ENCODE peak calls at places on chromosomes 4 and X, in four cellular contexts. One of them, this sample, is unnamed.

GRCh38 chr4:24003476-24003875 is 113.6 kb upstream of the PPARGC1A start:
- DNase-seq in kidney epithelial cell: no peak
- DNase-seq in breast epithelium: no peak
- DNase-seq in SK-N-SH: no peak
- DNase-seq in this sample: no peak

GRCh38 chr4:7429069-7429416 is 5.7 kb downstream of the PSAPL1 start:
- DNase-seq in kidney epithelial cell: no peak
- DNase-seq in breast epithelium: peak
- DNase-seq in SK-N-SH: peak
- DNase-seq in this sample: no peak

GRCh38 chr4:188986271-188986689 is 847.0 kb downstream of the TRIML1 start:
- DNase-seq in kidney epithelial cell: peak
- DNase-seq in breast epithelium: no peak
- DNase-seq in SK-N-SH: no peak
- DNase-seq in this sample: no peak

GRCh38 chr4:119525005-119525749 is 103.4 kb downstream of the PDE5A start:
- DNase-seq in kidney epithelial cell: peak
- DNase-seq in breast epithelium: no peak
- DNase-seq in SK-N-SH: no peak
- DNase-seq in this sample: peak

GRCh38 chrX:3192835-3193234 is 151.6 kb downstream of the ARSF start:
- DNase-seq in kidney epithelial cell: no peak
- DNase-seq in breast epithelium: no peak
- DNase-seq in SK-N-SH: no peak
- DNase-seq in this sample: no peak

GRCh38 chrX:11944486-11944885 is 186.4 kb downstream of the MSL3 start:
- DNase-seq in kidney epithelial cell: peak
- DNase-seq in breast epithelium: no peak
- DNase-seq in SK-N-SH: peak
- DNase-seq in this sample: no peak

GRCh38 chr4:48255959-48256342 is 13.7 kb downstream of the TEC start:
- DNase-seq in kidney epithelial cell: no peak
- DNase-seq in breast epithelium: no peak
- DNase-seq in SK-N-SH: no peak
- DNase-seq in this sample: no peak

GRCh38 chr4:173855015-173855414 is 325.0 kb upstream of the HAND2 start:
- DNase-seq in kidney epithelial cell: no peak
- DNase-seq in breast epithelium: no peak
- DNase-seq in SK-N-SH: no peak
- DNase-seq in this sample: no peak

GRCh38 chr4:137905930-137906329 is 336.2 kb downstream of the SLC7A11 start:
- DNase-seq in kidney epithelial cell: no peak
- DNase-seq in breast epithelium: no peak
- DNase-seq in SK-N-SH: no peak
- DNase-seq in this sample: no peak

GRCh38 chrX:9622128-9622527 is 143.5 kb downstream of the GPR143 start:
- DNase-seq in kidney epithelial cell: no peak
- DNase-seq in breast epithelium: no peak
- DNase-seq in SK-N-SH: no peak
- DNase-seq in this sample: no peak

GRCh38 chrX:50723006-50723405 is 91.0 kb downstream of the SHROOM4 start:
- DNase-seq in kidney epithelial cell: no peak
- DNase-seq in breast epithelium: no peak
- DNase-seq in SK-N-SH: no peak
- DNase-seq in this sample: no peak

GRCh38 chr4:2333356-2333841 is 71.5 kb upstream of the MXD4 start:
- DNase-seq in kidney epithelial cell: no peak
- DNase-seq in breast epithelium: no peak
- DNase-seq in SK-N-SH: peak
- DNase-seq in this sample: no peak

GRCh38 chrX:31138124-31138523 is 66.3 kb upstream of the FTHL17 start:
- DNase-seq in kidney epithelial cell: no peak
- DNase-seq in breast epithelium: no peak
- DNase-seq in SK-N-SH: no peak
- DNase-seq in this sample: no peak

GRCh38 chr4:86011117-86011516 is 348.7 kb downstream of the MAPK10 start:
- DNase-seq in kidney epithelial cell: no peak
- DNase-seq in breast epithelium: no peak
- DNase-seq in SK-N-SH: no peak
- DNase-seq in this sample: peak

GRCh38 chr4:181971973-181972372 is 271.2 kb upstream of the TENM3 start:
- DNase-seq in kidney epithelial cell: no peak
- DNase-seq in breast epithelium: no peak
- DNase-seq in SK-N-SH: no peak
- DNase-seq in this sample: no peak

GRCh38 chr4:150242820-150243458 is 164.7 kb downstream of the DCLK2 start:
- DNase-seq in kidney epithelial cell: no peak
- DNase-seq in breast epithelium: no peak
- DNase-seq in SK-N-SH: peak
- DNase-seq in this sample: no peak

GRCh38 chr4:40199179-40199670 is 2.4 kb downstream of the RHOH start:
- DNase-seq in kidney epithelial cell: no peak
- DNase-seq in breast epithelium: no peak
- DNase-seq in SK-N-SH: no peak
- DNase-seq in this sample: no peak
- H3K4me3 ChIP-seq in kidney epithelial cell: no peak
- H3K4me3 ChIP-seq in breast epithelium: peak
- H3K4me3 ChIP-seq in SK-N-SH: no peak
- H3K4me3 ChIP-seq in this sample: no peak

DNA sequence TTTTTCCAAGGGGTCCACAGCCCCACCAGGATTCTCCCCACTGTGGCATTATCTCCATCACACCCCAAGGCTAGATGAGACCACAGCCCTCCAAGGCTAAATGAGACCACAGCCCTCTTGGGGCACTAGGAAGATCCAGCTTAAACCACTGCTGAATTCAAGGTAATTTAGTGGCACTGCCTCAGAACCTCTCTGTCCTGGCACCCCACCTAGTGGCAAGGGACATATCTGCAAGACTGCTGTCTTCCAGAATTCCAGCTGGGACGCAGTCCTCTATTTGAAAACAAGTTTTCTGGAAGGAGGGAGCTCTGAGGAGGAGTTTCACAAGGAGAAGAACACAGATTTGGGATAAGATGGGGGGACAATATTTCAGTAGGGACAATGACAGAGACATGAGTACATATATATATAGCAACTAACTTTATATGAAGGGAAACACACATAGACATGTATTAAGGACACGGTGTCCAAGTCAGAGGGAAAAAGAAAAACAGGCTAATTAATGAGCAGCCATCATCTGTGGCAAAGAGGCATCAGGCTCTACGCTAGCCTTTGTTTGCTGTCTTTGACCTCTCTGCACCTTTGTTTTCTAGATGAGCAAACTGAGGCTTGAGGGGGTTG is 9.3 kb downstream of the CETN2 start:
- DNase-seq in kidney epithelial cell: no peak
- DNase-seq in breast epithelium: no peak
- DNase-seq in SK-N-SH: peak
- DNase-seq in this sample: no peak
- TF ChIP-seq CTCF in kidney epithelial cell: peak
- TF ChIP-seq CTCF in breast epithelium: peak
- TF ChIP-seq CTCF in SK-N-SH: peak
- TF ChIP-seq CTCF in this sample: peak

DNA sequence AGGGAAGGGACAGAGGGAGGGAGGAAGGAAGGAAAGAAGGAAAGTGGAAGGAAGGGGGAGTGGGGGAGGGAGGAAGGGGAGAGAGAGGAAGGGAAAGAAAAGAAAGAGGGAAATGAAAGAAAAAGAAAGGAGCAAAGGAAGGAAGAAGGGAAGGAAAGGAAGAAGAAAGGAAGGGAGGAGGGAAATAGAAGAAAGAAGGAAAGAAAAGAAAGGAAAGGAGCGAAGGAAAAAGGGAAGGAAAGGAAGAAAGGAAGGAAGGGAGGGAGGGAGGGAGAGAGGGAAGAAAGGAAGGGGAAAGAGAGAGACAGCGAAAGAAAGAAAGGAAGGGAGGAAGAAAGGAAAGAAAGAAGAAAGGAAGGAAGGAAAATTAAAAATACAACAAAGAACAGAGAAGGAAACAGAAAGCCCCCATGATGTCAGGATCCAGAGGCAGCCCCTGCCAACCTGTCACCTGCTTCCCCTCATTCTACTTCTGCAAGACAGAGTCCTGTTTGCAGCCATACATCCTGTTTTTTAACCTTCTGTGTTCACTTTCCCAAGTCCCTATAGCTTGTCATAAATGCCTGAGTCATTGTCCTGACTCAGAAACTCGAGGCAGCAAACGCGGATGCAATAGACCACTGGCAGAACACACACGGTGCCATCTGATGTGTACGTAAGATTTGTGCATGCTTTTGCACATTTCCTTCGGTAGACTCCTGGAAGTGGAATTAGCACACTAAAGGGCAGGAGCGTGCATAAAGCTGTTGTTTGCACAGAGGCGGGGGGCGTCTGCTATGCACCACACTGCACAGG is 77.0 kb upstream of the C4orf50 start:
- DNase-seq in kidney epithelial cell: peak
- DNase-seq in breast epithelium: no peak
- DNase-seq in SK-N-SH: no peak
- DNase-seq in this sample: no peak
- H3K4me3 ChIP-seq in kidney epithelial cell: no peak
- H3K4me3 ChIP-seq in breast epithelium: no peak
- H3K4me3 ChIP-seq in SK-N-SH: no peak
- H3K4me3 ChIP-seq in this sample: no peak

GRCh38 chr4:76683154-76683553 is 214.8 kb downstream of the SOWAHB start:
- DNase-seq in kidney epithelial cell: no peak
- DNase-seq in breast epithelium: no peak
- DNase-seq in SK-N-SH: no peak
- DNase-seq in this sample: no peak

GRCh38 chr4:76677571-76678326 is 220.2 kb downstream of the SOWAHB start:
- DNase-seq in kidney epithelial cell: no peak
- DNase-seq in breast epithelium: no peak
- DNase-seq in SK-N-SH: no peak
- DNase-seq in this sample: no peak

GRCh38 chr4:76679691-76680090 is 218.3 kb downstream of the SOWAHB start:
- DNase-seq in kidney epithelial cell: no peak
- DNase-seq in breast epithelium: no peak
- DNase-seq in SK-N-SH: no peak
- DNase-seq in this sample: no peak

GRCh38 chr4:76681996-76682395 is 215.9 kb downstream of the SOWAHB start:
- DNase-seq in kidney epithelial cell: no peak
- DNase-seq in breast epithelium: no peak
- DNase-seq in SK-N-SH: no peak
- DNase-seq in this sample: no peak

GRCh38 chr4:76680934-76681333 is 217.0 kb downstream of the SOWAHB start:
- DNase-seq in kidney epithelial cell: no peak
- DNase-seq in breast epithelium: no peak
- DNase-seq in SK-N-SH: no peak
- DNase-seq in this sample: no peak
- TF ChIP-seq CTCF in kidney epithelial cell: no peak
- TF ChIP-seq CTCF in breast epithelium: no peak
- TF ChIP-seq CTCF in SK-N-SH: peak
- TF ChIP-seq CTCF in this sample: peak

GRCh38 chr4:76302856-76303438 is 3.6 kb upstream of the STBD1 start:
- DNase-seq in kidney epithelial cell: no peak
- DNase-seq in breast epithelium: no peak
- DNase-seq in SK-N-SH: no peak
- DNase-seq in this sample: no peak

GRCh38 chr4:76305971-76306881 is at the start of gene STBD1:
- DNase-seq in kidney epithelial cell: no peak
- DNase-seq in breast epithelium: peak
- DNase-seq in SK-N-SH: peak
- DNase-seq in this sample: no peak

GRCh38 chr4:76307670-76308014 is 1.1 kb downstream of the STBD1 start:
- DNase-seq in kidney epithelial cell: no peak
- DNase-seq in breast epithelium: no peak
- DNase-seq in SK-N-SH: peak
- DNase-seq in this sample: no peak

GRCh38 chr4:76306882-76307669 is 543 bp downstream of the STBD1 start:
- DNase-seq in kidney epithelial cell: no peak
- DNase-seq in breast epithelium: peak
- DNase-seq in SK-N-SH: peak
- DNase-seq in this sample: no peak

GRCh38 chr4:76305033-76305687 is 1.4 kb upstream of the STBD1 start:
- DNase-seq in kidney epithelial cell: no peak
- DNase-seq in breast epithelium: no peak
- DNase-seq in SK-N-SH: no peak
- DNase-seq in this sample: no peak
- H3K4me3 ChIP-seq in kidney epithelial cell: no peak
- H3K4me3 ChIP-seq in breast epithelium: peak
- H3K4me3 ChIP-seq in SK-N-SH: peak
- H3K4me3 ChIP-seq in this sample: peak

DNA sequence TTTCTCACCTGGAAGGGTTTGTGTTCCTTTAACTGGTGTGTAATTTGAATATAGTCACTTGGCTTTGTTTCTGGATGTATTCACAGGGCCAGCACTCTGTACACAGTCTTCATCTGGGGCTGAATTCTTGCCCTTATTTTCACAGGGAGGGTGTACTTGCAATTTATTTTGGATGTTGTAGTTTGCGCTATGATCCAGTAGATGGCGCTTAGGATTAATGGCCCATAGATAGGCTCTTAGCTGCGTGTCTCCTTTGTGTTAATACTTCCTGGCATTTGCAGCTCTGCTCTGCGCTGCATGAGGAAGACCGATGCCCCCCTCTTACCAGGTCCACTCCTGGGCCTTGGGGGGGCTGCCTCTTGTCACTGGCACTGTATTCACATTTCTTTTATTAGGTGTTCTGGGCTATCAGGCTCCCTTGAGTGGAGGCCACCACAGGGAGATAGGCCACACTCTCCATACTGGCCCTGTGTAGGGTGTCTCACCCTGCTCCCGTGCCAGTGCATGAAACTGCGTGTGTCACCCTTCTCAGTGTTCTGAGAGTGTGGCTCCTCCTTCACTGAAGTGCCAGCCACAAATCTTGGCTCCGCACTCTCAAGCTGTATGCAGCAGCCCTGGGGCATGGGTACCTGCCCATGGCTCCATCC is 562.2 kb downstream of the ZIC3 start:
- DNase-seq in kidney epithelial cell: no peak
- DNase-seq in breast epithelium: no peak
- DNase-seq in SK-N-SH: peak
- DNase-seq in this sample: no peak
- TF ChIP-seq CTCF in kidney epithelial cell: peak
- TF ChIP-seq CTCF in breast epithelium: peak
- TF ChIP-seq CTCF in SK-N-SH: peak
- TF ChIP-seq CTCF in this sample: peak

GRCh38 chr4:153211986-153212720 is 7.9 kb downstream of the TRIM2 start:
- DNase-seq in kidney epithelial cell: no peak
- DNase-seq in breast epithelium: no peak
- DNase-seq in SK-N-SH: no peak
- DNase-seq in this sample: no peak
- H3K4me3 ChIP-seq in kidney epithelial cell: no peak
- H3K4me3 ChIP-seq in breast epithelium: no peak
- H3K4me3 ChIP-seq in SK-N-SH: no peak
- H3K4me3 ChIP-seq in this sample: no peak

This sample was measured in epithelial cell of proximal tubule.